ENCODE peak calls at places on chromosomes 4 and X, in ten cellular contexts. One of them, this sample, is unnamed. For H3K4me1, the result is how much of the 10 kb centered on the place peaks cover.

GRCh38 chrX:112874140-112874539 is 33.5 kb upstream of the AMOT start:
- DNase-seq in mammary epithelial cell: no peak
- DNase-seq in pancreas: no peak
- DNase-seq in lower lobe of right lung: no peak
- DNase-seq in neural progenitor cell: no peak
- DNase-seq in body of pancreas: no peak
- DNase-seq in psoas muscle: no peak
- DNase-seq in heart left ventricle: no peak
- DNase-seq in colonic mucosa: no peak
- DNase-seq in thoracic aorta: no peak
- DNase-seq in this sample: no peak

GRCh38 chrX:152313529-152314302 is 137.4 kb downstream of the GABRA3 start:
- DNase-seq in mammary epithelial cell: no peak
- DNase-seq in pancreas: no peak
- DNase-seq in lower lobe of right lung: no peak
- DNase-seq in neural progenitor cell: no peak
- DNase-seq in body of pancreas: no peak
- DNase-seq in psoas muscle: no peak
- DNase-seq in heart left ventricle: no peak
- DNase-seq in colonic mucosa: no peak
- DNase-seq in thoracic aorta: no peak
- DNase-seq in this sample: no peak

GRCh38 chrX:45191820-45192409 is 8.8 kb downstream of the DIPK2B start:
- DNase-seq in mammary epithelial cell: no peak
- DNase-seq in pancreas: no peak
- DNase-seq in lower lobe of right lung: no peak
- DNase-seq in neural progenitor cell: no peak
- DNase-seq in body of pancreas: no peak
- DNase-seq in psoas muscle: no peak
- DNase-seq in heart left ventricle: no peak
- DNase-seq in colonic mucosa: no peak
- DNase-seq in thoracic aorta: no peak
- DNase-seq in this sample: no peak

GRCh38 chr4:98938386-98938785 is 9.5 kb upstream of the EIF4E start:
- DNase-seq in mammary epithelial cell: peak
- DNase-seq in pancreas: no peak
- DNase-seq in lower lobe of right lung: no peak
- DNase-seq in neural progenitor cell: no peak
- DNase-seq in body of pancreas: no peak
- DNase-seq in psoas muscle: no peak
- DNase-seq in heart left ventricle: no peak
- DNase-seq in colonic mucosa: no peak
- DNase-seq in thoracic aorta: no peak
- DNase-seq in this sample: no peak

GRCh38 chr4:113534698-113535097 is 226.8 kb downstream of the CAMK2D start:
- DNase-seq in mammary epithelial cell: no peak
- DNase-seq in pancreas: no peak
- DNase-seq in lower lobe of right lung: no peak
- DNase-seq in neural progenitor cell: no peak
- DNase-seq in body of pancreas: no peak
- DNase-seq in psoas muscle: no peak
- DNase-seq in heart left ventricle: no peak
- DNase-seq in colonic mucosa: no peak
- DNase-seq in thoracic aorta: no peak
- DNase-seq in this sample: no peak

GRCh38 chr4:146051724-146052396 is 113.2 kb upstream of the ZNF827 start:
- DNase-seq in mammary epithelial cell: peak
- DNase-seq in pancreas: no peak
- DNase-seq in lower lobe of right lung: no peak
- DNase-seq in neural progenitor cell: no peak
- DNase-seq in body of pancreas: no peak
- DNase-seq in psoas muscle: no peak
- DNase-seq in heart left ventricle: no peak
- DNase-seq in colonic mucosa: no peak
- DNase-seq in thoracic aorta: no peak
- DNase-seq in this sample: no peak

GRCh38 chr4:3040447-3041191 is 33.7 kb downstream of the HTT-AS start:
- DNase-seq in mammary epithelial cell: no peak
- DNase-seq in pancreas: no peak
- DNase-seq in lower lobe of right lung: no peak
- DNase-seq in neural progenitor cell: no peak
- DNase-seq in body of pancreas: no peak
- DNase-seq in psoas muscle: no peak
- DNase-seq in heart left ventricle: no peak
- DNase-seq in colonic mucosa: no peak
- DNase-seq in thoracic aorta: no peak
- DNase-seq in this sample: no peak

GRCh38 chr4:134024251-134024650 is 177.3 kb downstream of the PABPC4L start:
- DNase-seq in mammary epithelial cell: no peak
- DNase-seq in pancreas: no peak
- DNase-seq in lower lobe of right lung: no peak
- DNase-seq in neural progenitor cell: peak
- DNase-seq in body of pancreas: no peak
- DNase-seq in psoas muscle: no peak
- DNase-seq in heart left ventricle: no peak
- DNase-seq in colonic mucosa: no peak
- DNase-seq in thoracic aorta: no peak
- DNase-seq in this sample: no peak

GRCh38 chrX:51456814-51457213 is 39.6 kb downstream of the NUDT11 start:
- DNase-seq in mammary epithelial cell: no peak
- DNase-seq in pancreas: no peak
- DNase-seq in lower lobe of right lung: no peak
- DNase-seq in neural progenitor cell: peak
- DNase-seq in body of pancreas: no peak
- DNase-seq in psoas muscle: no peak
- DNase-seq in heart left ventricle: no peak
- DNase-seq in colonic mucosa: no peak
- DNase-seq in thoracic aorta: no peak
- DNase-seq in this sample: no peak

GRCh38 chrX:154325541-154325940 is 29.9 kb downstream of the TKTL1 start:
- DNase-seq in mammary epithelial cell: no peak
- DNase-seq in pancreas: no peak
- DNase-seq in lower lobe of right lung: no peak
- DNase-seq in neural progenitor cell: no peak
- DNase-seq in body of pancreas: no peak
- DNase-seq in psoas muscle: no peak
- DNase-seq in heart left ventricle: no peak
- DNase-seq in colonic mucosa: no peak
- DNase-seq in thoracic aorta: no peak
- DNase-seq in this sample: no peak

GRCh38 chrX:154328646-154329045 is 33.1 kb downstream of the TKTL1 start:
- DNase-seq in mammary epithelial cell: no peak
- DNase-seq in pancreas: no peak
- DNase-seq in lower lobe of right lung: no peak
- DNase-seq in neural progenitor cell: no peak
- DNase-seq in body of pancreas: no peak
- DNase-seq in psoas muscle: no peak
- DNase-seq in heart left ventricle: no peak
- DNase-seq in colonic mucosa: no peak
- DNase-seq in thoracic aorta: no peak
- DNase-seq in this sample: no peak

GRCh38 chrX:154332561-154332960 is 37.0 kb downstream of the TKTL1 start:
- DNase-seq in mammary epithelial cell: no peak
- DNase-seq in pancreas: no peak
- DNase-seq in lower lobe of right lung: no peak
- DNase-seq in neural progenitor cell: no peak
- DNase-seq in body of pancreas: no peak
- DNase-seq in psoas muscle: no peak
- DNase-seq in heart left ventricle: no peak
- DNase-seq in colonic mucosa: no peak
- DNase-seq in thoracic aorta: no peak
- DNase-seq in this sample: no peak

GRCh38 chrX:154327026-154327820 is 31.6 kb downstream of the TKTL1 start:
- DNase-seq in mammary epithelial cell: no peak
- DNase-seq in pancreas: no peak
- DNase-seq in lower lobe of right lung: no peak
- DNase-seq in neural progenitor cell: no peak
- DNase-seq in body of pancreas: no peak
- DNase-seq in psoas muscle: no peak
- DNase-seq in heart left ventricle: no peak
- DNase-seq in colonic mucosa: no peak
- DNase-seq in thoracic aorta: no peak
- DNase-seq in this sample: no peak

DNA sequence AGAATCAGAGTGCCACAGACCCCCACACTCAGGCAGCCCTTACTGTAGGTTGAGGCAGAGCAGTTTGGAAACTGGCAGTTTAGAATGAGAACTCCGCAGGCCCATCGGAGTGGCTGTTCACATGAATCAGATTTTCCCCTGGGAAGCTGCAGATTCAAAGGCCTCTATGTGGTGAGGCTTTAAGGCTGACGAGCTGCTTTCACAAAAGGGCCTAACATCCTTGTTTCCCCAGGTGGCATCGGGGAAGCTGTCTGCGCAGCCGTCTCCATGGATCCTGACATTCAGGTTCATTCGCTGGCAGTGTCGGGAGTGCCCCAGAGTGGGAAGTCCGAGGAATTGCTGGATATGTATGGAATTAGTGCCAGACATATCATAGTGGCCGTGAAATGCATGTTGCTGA is 33.7 kb downstream of the TKTL1 start:
- DNase-seq in mammary epithelial cell: no peak
- DNase-seq in pancreas: no peak
- DNase-seq in lower lobe of right lung: no peak
- DNase-seq in neural progenitor cell: peak
- DNase-seq in body of pancreas: no peak
- DNase-seq in psoas muscle: no peak
- DNase-seq in heart left ventricle: no peak
- DNase-seq in colonic mucosa: no peak
- DNase-seq in thoracic aorta: no peak
- DNase-seq in this sample: no peak
- H3K4me1 ChIP-seq in mammary epithelial cell: under half
- H3K4me1 ChIP-seq in pancreas: under half
- H3K4me1 ChIP-seq in lower lobe of right lung: under half
- H3K4me1 ChIP-seq in neural progenitor cell: under half
- H3K4me1 ChIP-seq in body of pancreas: under half
- H3K4me1 ChIP-seq in psoas muscle: under half
- H3K4me1 ChIP-seq in heart left ventricle: under half
- H3K4me1 ChIP-seq in colonic mucosa: under half
- H3K4me1 ChIP-seq in thoracic aorta: under half
- H3K4me1 ChIP-seq in this sample: under half

DNA sequence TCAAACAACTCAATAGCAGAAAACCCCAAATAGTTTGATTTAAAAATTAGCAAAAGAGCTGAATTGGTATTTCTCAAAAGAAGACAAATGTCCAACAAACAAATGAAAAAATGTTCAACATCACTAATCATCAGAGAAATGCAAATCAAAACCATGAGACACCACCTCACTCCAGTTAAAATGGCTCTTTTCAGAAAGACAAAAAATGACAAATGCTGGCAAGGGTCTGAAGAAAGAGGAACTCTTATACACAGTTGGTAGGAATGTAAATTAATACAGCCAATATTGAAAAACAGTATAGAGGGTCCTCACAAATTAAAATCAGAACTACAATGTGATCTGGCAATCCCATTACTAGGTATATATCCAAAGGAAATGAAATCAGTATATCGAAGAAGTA is 70.4 kb downstream of the FBXL5 start:
- DNase-seq in mammary epithelial cell: no peak
- DNase-seq in pancreas: no peak
- DNase-seq in lower lobe of right lung: no peak
- DNase-seq in neural progenitor cell: no peak
- DNase-seq in body of pancreas: no peak
- DNase-seq in psoas muscle: no peak
- DNase-seq in heart left ventricle: no peak
- DNase-seq in colonic mucosa: no peak
- DNase-seq in thoracic aorta: no peak
- DNase-seq in this sample: no peak
- H3K27ac ChIP-seq in mammary epithelial cell: no peak
- H3K27ac ChIP-seq in pancreas: no peak
- H3K27ac ChIP-seq in lower lobe of right lung: no peak
- H3K27ac ChIP-seq in neural progenitor cell: no peak
- H3K27ac ChIP-seq in body of pancreas: no peak
- H3K27ac ChIP-seq in psoas muscle: no peak
- H3K27ac ChIP-seq in heart left ventricle: no peak
- H3K27ac ChIP-seq in colonic mucosa: no peak
- H3K27ac ChIP-seq in thoracic aorta: no peak
- H3K27ac ChIP-seq in this sample: no peak

DNA sequence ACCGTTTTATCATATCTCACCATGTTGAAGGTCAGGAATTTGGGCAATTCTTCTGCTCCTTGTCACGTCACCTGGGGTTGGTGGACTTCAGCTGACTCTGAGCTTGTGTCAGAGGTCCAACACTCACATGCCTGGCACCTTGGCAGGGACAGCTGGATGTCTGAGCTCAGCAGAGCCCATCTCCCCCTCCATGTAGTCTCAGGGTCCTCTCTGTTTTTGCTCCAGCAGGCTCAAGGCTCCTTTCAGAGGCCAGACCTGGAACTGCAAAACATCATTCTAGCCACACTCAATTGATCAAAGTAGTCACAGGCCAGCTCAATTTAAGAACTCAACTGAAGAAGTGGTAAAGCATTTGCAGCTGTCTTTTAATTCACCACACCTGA is 45.4 kb downstream of the EDNRA start:
- DNase-seq in mammary epithelial cell: no peak
- DNase-seq in pancreas: no peak
- DNase-seq in lower lobe of right lung: no peak
- DNase-seq in neural progenitor cell: peak
- DNase-seq in body of pancreas: no peak
- DNase-seq in psoas muscle: no peak
- DNase-seq in heart left ventricle: no peak
- DNase-seq in colonic mucosa: no peak
- DNase-seq in thoracic aorta: no peak
- DNase-seq in this sample: no peak
- TF ChIP-seq CTCF in mammary epithelial cell: no peak
- TF ChIP-seq CTCF in pancreas: no peak
- TF ChIP-seq CTCF in lower lobe of right lung: no peak
- TF ChIP-seq CTCF in neural progenitor cell: peak
- TF ChIP-seq CTCF in body of pancreas: no peak
- TF ChIP-seq CTCF in psoas muscle: no peak
- TF ChIP-seq CTCF in heart left ventricle: no peak
- TF ChIP-seq CTCF in colonic mucosa: no peak
- TF ChIP-seq CTCF in thoracic aorta: no peak
- TF ChIP-seq CTCF in this sample: no peak

DNA sequence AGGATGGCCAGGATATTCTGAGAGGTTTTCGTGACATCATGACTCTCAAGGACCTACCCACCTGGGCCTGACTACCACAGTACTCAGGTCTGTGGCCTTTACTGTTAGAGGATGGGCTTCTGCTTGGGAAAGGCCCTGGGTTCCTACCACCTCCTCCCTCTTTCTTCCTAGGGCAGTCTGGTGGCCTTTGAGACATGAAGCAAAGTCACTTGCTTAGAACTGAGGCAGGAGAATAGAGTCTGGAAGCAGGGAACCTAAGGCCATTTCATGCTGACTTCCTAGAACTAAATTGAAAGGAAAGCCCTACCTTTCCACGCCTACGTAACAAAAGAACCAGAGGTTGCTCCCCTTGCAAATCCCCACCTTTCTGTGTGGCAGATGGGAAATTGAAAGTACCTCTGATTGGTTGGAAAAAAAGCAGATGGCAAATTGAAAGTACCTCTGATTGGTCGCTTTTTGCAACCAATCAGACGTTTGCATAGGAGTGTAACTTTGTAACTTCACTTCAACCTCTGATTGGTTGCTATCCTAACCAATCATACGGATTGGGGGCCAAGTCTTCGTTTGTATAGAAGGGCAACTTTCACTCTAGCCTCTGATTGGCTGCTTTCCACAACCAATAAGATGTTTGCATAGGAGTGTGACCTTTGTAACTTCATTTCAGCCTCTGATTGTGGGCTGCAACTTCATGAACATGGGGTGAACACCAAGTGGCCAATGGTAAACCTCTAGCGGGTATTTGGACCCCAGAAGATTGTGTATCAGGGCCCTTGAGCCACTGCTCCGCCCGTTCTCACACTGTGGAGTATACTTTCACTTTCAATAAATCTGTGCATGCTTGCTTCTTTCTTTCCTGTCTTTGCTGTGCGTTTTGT is 9.9 kb upstream of the AKAP14 start:
- DNase-seq in mammary epithelial cell: no peak
- DNase-seq in pancreas: no peak
- DNase-seq in lower lobe of right lung: no peak
- DNase-seq in neural progenitor cell: no peak
- DNase-seq in body of pancreas: no peak
- DNase-seq in psoas muscle: no peak
- DNase-seq in heart left ventricle: no peak
- DNase-seq in colonic mucosa: peak
- DNase-seq in thoracic aorta: no peak
- DNase-seq in this sample: no peak
- H3K4me1 ChIP-seq in mammary epithelial cell: under half
- H3K4me1 ChIP-seq in pancreas: under half
- H3K4me1 ChIP-seq in lower lobe of right lung: under half
- H3K4me1 ChIP-seq in neural progenitor cell: under half
- H3K4me1 ChIP-seq in body of pancreas: under half
- H3K4me1 ChIP-seq in psoas muscle: under half
- H3K4me1 ChIP-seq in heart left ventricle: under half
- H3K4me1 ChIP-seq in colonic mucosa: under half
- H3K4me1 ChIP-seq in thoracic aorta: under half
- H3K4me1 ChIP-seq in this sample: under half

This sample was measured in tibial artery.